ENCODE peak calls at places on chromosomes 13 and 19, in five cellular contexts. F is SK-N-SH, E is HepG2, Y is H1, M is HCT116. Q is an unnamed sample.

GRCh38 chr13:96089749-96090239 is at the start of gene HS6ST3:
- DNase-seq in Y (peak; percentile 38), M (peak; percentile 10), E (no peak), F (peak; percentile 79), Q (peak; percentile 15)

GRCh38 chr13:113930711-113931637 is 42.9 kb downstream of the C13orf46 start:
- DNase-seq in Y (no peak), M (no peak), E (no peak), F (no peak), Q (no peak)

GRCh38 chr19:13023666-13024065 is 28.4 kb downstream of the NFIX start:
- DNase-seq in F (peak; percentile 79), Y (no peak), E (no peak), M (no peak), Q (no peak)

GRCh38 chr19:49427855-49428546 is 2.8 kb downstream of the GFY start:
- DNase-seq in M (no peak), E (no peak), F (peak; percentile 70), Y (no peak), Q (no peak)

GRCh38 chr19:52688335-52688734 is 46.5 kb downstream of the ZNF611 start:
- DNase-seq in Y (no peak), M (no peak), F (no peak), E (no peak), Q (no peak)

GRCh38 chr19:34365463-34366401 is 736 bp downstream of the GPI start:
- DNase-seq in F (peak; percentile 67), Y (no peak), M (no peak), E (no peak), Q (peak; percentile 40)

GRCh38 chr19:4456843-4457653 is 546 bp downstream of the UBXN6 start:
- DNase-seq in Y (peak; percentile 44), F (peak; percentile 98), E (no peak), M (no peak), Q (peak; percentile 55)

GRCh38 chr13:51826606-51827005 is 18.4 kb downstream of the TMEM272 start:
- DNase-seq in E (no peak), F (no peak), M (no peak), Y (no peak), Q (no peak)

GRCh38 chr19:55251296-55252081 is 7.3 kb downstream of the PPP6R1 start:
- DNase-seq in M (no peak), Y (no peak), E (no peak), F (peak; percentile 9), Q (peak; percentile 20)

GRCh38 chr19:56105090-56105701 is 15.9 kb downstream of the ZNF787 start:
- DNase-seq in F (no peak), M (peak; percentile 15), E (peak; percentile 78), Y (peak; percentile 61), Q (peak; percentile 54)

GRCh38 chr13:39836038-39836437 is 180.6 kb downstream of the COG6 start:
- DNase-seq in M (no peak), Y (no peak), F (no peak), E (no peak), Q (no peak)

GRCh38 chr13:84431646-84432045 is 549.4 kb upstream of the SLITRK1 start:
- DNase-seq in E (no peak), F (no peak), M (no peak), Y (no peak), Q (no peak)

GRCh38 chr13:77331421-77331820 is 4.5 kb upstream of the MYCBP2 start:
- DNase-seq in Y (no peak), E (no peak), F (no peak), M (no peak), Q (no peak)

GRCh38 chr13:45779901-45780300 is 71.7 kb downstream of the SIAH3 start:
- DNase-seq in Y (no peak), F (no peak), M (no peak), E (no peak), Q (no peak)

GRCh38 chr13:59562924-59563323 is 600.8 kb downstream of the DIAPH3 start:
- DNase-seq in E (no peak), Y (no peak), M (no peak), F (no peak), Q (no peak)

GRCh38 chr19:56153507-56153906 is 12.4 kb downstream of the ZNF444 start:
- DNase-seq in Y (no peak), M (no peak), F (no peak), E (no peak), Q (peak; percentile 25)

GRCh38 chr13:94031609-94032008 is 447.9 kb downstream of the DCT start:
- DNase-seq in E (no peak), Y (no peak), F (no peak), M (no peak), Q (no peak)

GRCh38 chr13:106566682-106567420 is 1.1 kb downstream of the ARGLU1 start:
- DNase-seq in Y (no peak), E (peak; percentile 32), M (no peak), F (peak; percentile 79), Q (peak; percentile 61)

GRCh38 chr13:72457151-72457550 is 270.3 kb downstream of the MZT1 start:
- DNase-seq in M (no peak), F (no peak), E (no peak), Y (no peak), Q (no peak)

GRCh38 chr13:75555836-75556235 is 6.2 kb downstream of the UCHL3 start:
- DNase-seq in F (no peak), E (no peak), M (no peak), Y (no peak), Q (no peak)

GRCh38 chr19:10270180-10270615 is 722 bp upstream of the ICAM1 start:
- DNase-seq in M (no peak), F (peak; percentile 39), Y (no peak), E (no peak), Q (no peak)

GRCh38 chr13:32537580-32538233 is 888 bp downstream of the N4BP2L2 start:
- DNase-seq in F (no peak), E (no peak), M (peak; percentile 6), Y (no peak), Q (peak; percentile 6)

GRCh38 chr19:40745402-40745780 is 4.9 kb downstream of the ACTMAP start:
- DNase-seq in E (peak; percentile 28), M (no peak), Y (no peak), F (no peak), Q (peak; percentile 37)

GRCh38 chr19:28530406-28531035 is 682.4 kb downstream of the UQCRFS1 start:
- DNase-seq in E (no peak), M (no peak), F (no peak), Y (no peak), Q (no peak)

GRCh38 chr13:45315520-45316167 is 25.3 kb downstream of the TPT1 start:
- DNase-seq in E (no peak), M (no peak), F (no peak), Y (no peak), Q (no peak)

GRCh38 chr19:38841180-38841766 is 8.5 kb downstream of the HNRNPL start:
- DNase-seq in M (no peak), Y (no peak), F (no peak), E (no peak), Q (no peak)

GRCh38 chr19:38843175-38843758 is 6.5 kb downstream of the HNRNPL start:
- DNase-seq in M (no peak), F (no peak), E (no peak), Y (no peak), Q (no peak)

GRCh38 chr19:38842439-38843174 is 7.2 kb downstream of the HNRNPL start:
- DNase-seq in Y (no peak), E (no peak), M (no peak), F (no peak), Q (no peak)

GRCh38 chr19:38840583-38840968 is 9.0 kb upstream of the ECH1 start:
- DNase-seq in F (no peak), E (no peak), M (no peak), Y (no peak), Q (no peak)

DNA sequence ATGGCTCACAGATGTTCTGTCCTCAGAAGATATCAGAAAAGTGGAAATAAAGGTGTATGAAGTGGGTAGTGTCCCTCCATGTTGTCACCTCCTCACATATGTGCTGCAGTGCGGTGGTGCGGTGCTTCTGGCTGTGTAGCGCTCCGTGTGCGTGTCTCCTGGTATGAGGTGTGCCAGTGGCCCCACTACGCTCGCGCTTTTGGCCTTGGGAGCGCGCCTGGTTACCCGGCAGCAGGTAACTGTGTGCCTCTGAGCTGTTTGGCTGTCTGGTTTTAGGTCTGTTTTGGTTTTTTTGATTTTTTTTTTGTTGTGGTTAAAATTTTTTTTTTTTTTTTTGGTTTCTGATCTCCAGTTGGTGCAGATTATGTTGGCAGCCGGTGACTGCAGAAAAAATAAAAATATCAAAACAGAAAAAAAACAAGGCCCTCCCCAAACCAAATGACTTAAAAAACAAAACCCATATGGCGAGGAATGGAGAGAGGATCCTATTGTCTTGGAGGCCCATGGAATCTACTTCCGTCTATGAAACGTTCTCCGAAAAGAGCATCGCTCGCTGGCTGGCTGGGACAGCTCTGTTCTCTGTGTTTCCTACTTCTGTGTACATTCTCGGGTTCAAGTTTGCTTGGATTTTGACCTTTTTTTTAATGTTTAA is 7.9 kb downstream of the HNRNPL start:
- DNase-seq in M (no peak), F (no peak), Y (no peak), E (no peak), Q (no peak)
- H3K36me3 ChIP-seq in M (peaks cover 96% of the 10 kb centered on the region), F (peaks cover 77% of the 10 kb centered on the region), Y (peaks cover 98% of the 10 kb centered on the region), E (peaks cover 99% of the 10 kb centered on the region), Q (peaks cover 88% of the 10 kb centered on the region)

GRCh38 chr19:33052352-33052972 is 12.2 kb downstream of the RHPN2 start:
- DNase-seq in E (peak; percentile 60), F (no peak), M (no peak), Y (no peak), Q (no peak)
- TF ChIP-seq MAX in E (no peak), F (no peak), M (no peak), Y (no peak), Q (no peak)

DNA sequence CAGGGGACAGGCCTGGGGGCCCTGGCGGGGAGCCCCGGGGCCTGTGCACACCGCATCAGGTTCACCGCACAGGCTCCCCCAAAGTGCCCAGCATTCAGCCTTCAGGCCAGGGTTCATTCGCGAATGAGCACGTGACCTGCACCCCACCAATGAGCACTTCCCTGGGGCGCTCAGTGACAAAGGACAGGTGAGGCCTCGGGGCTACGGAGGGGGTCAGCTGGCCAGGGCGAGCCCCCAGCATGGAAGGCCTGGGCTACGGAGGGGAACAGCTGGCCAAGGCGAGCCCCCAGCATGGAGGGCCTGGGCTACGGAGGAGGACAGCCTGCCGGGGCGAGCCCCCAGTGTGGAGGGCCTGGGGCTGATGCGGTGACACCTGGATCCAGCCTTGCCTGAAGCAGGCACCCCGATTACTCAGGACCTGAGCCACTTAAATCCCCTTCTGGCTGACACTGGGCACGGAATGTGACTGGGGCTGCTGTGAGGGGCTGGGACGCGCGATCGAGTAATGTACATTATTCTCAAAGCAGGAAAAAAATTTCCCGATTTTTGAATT is 23.1 kb downstream of the TCF3 start:
- DNase-seq in M (no peak), F (no peak), Y (no peak), E (no peak), Q (no peak)
- H3K36me3 ChIP-seq in M (peaks cover 23% of the 10 kb centered on the region), F (peaks cover 3% of the 10 kb centered on the region), Y (peaks cover 40% of the 10 kb centered on the region), E (peaks cover 31% of the 10 kb centered on the region), Q (peaks cover 6% of the 10 kb centered on the region)

DNA sequence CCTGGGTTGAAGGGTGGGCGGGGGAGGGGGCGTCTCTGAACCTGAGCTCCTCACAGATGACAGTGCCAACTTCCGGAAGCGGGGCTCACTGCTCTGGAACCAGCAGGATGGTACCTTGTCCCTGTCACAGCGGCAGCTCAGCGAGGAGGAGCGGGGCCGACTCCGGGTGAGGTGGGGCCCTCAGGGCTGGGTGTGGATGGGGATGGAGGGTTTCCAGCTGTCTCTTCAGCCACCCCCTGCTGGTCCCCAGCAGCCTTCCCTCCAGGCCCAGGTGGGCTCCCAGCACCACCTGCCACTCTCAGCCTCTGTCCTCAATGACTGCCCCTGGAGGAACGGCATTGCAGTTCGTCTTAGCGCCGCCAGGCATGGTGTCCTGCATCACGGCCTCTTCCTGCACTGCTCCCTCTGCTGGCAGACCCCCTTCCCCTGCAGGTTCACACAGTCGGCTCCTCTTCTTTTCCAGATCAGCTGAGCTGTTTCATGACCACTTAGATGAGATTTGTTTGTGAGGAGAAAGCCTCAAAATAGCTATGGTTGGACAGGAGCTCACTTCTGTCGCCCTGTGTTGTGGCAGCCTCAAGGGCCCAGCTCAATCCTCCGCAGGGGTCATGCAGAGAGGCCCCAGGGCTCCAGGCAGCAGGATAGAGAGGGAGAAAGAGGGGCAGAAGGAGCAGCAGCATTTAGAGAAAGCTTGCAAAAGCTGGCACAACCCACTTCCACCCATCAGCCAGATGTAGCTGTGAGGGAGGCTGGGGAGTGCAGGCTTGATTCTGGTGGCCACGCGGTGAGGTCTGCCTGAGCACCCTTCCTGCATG is 2.5 kb upstream of the GARIN5A start:
- DNase-seq in M (no peak), E (peak; percentile 81), Y (no peak), F (no peak), Q (no peak)
- TF ChIP-seq MAX in M (no peak), E (no peak), Y (peak; percentile 52), F (no peak), Q (no peak)

Q was measured in endothelial cell of umbilical vein.